ENCODE peak calls at places on chromosomes 2 and 18, in eight cellular contexts. One of them, this sample, is unnamed.
A peak's percentile ranks its signal among the peaks of the same experiment; 100 is the strongest.

GRCh38 chr2:45013229-45014015 is 4.2 kb upstream of the SIX2 start:
- DNase-seq in H9: peak; percentile 59
- DNase-seq in fibroblast of lung: no peak
- DNase-seq in trophoblast cell: no peak
- DNase-seq in OCI-LY7: no peak
- DNase-seq in HepG2: no peak
- DNase-seq in GM23248: peak; percentile 37
- DNase-seq in neural progenitor cell: peak; percentile 59
- DNase-seq in this sample: no peak

GRCh38 chr2:5743992-5744391 is 51.8 kb downstream of the SOX11 start:
- DNase-seq in GM23248: no peak
- DNase-seq in OCI-LY7: no peak
- DNase-seq in fibroblast of lung: no peak
- DNase-seq in H9: peak; percentile 56
- DNase-seq in neural progenitor cell: no peak
- DNase-seq in trophoblast cell: peak; percentile 15
- DNase-seq in HepG2: no peak
- DNase-seq in this sample: no peak

GRCh38 chr18:29849145-29849544 is 1193.4 kb downstream of the DSC3 start:
- DNase-seq in trophoblast cell: peak; percentile 4
- DNase-seq in HepG2: no peak
- DNase-seq in H9: no peak
- DNase-seq in OCI-LY7: no peak
- DNase-seq in GM23248: peak; percentile 33
- DNase-seq in neural progenitor cell: no peak
- DNase-seq in fibroblast of lung: no peak
- DNase-seq in this sample: no peak

GRCh38 chr18:46660955-46661749 is 4.1 kb upstream of the LOXHD1 start:
- DNase-seq in GM23248: peak; percentile 55
- DNase-seq in HepG2: peak; percentile 4
- DNase-seq in H9: peak; percentile 81
- DNase-seq in fibroblast of lung: peak; percentile 27
- DNase-seq in trophoblast cell: no peak
- DNase-seq in OCI-LY7: no peak
- DNase-seq in neural progenitor cell: peak; percentile 67
- DNase-seq in this sample: no peak

GRCh38 chr2:168402531-168402930 is 53.5 kb upstream of the CERS6 start:
- DNase-seq in H9: no peak
- DNase-seq in GM23248: no peak
- DNase-seq in HepG2: no peak
- DNase-seq in fibroblast of lung: no peak
- DNase-seq in neural progenitor cell: no peak
- DNase-seq in trophoblast cell: no peak
- DNase-seq in OCI-LY7: no peak
- DNase-seq in this sample: no peak

GRCh38 chr2:182301093-182301492 is 125.7 kb downstream of the PDE1A start:
- DNase-seq in trophoblast cell: no peak
- DNase-seq in H9: no peak
- DNase-seq in fibroblast of lung: peak; percentile 42
- DNase-seq in GM23248: peak; percentile 14
- DNase-seq in HepG2: no peak
- DNase-seq in OCI-LY7: no peak
- DNase-seq in neural progenitor cell: no peak
- DNase-seq in this sample: no peak

GRCh38 chr2:159053186-159054031 is 85.0 kb downstream of the TANC1 start:
- DNase-seq in HepG2: no peak
- DNase-seq in fibroblast of lung: peak; percentile 96
- DNase-seq in OCI-LY7: no peak
- DNase-seq in trophoblast cell: no peak
- DNase-seq in GM23248: peak; percentile 40
- DNase-seq in H9: no peak
- DNase-seq in neural progenitor cell: no peak
- DNase-seq in this sample: no peak

GRCh38 chr2:223460774-223461211 is 141.4 kb downstream of the SCG2 start:
- DNase-seq in HepG2: no peak
- DNase-seq in H9: no peak
- DNase-seq in trophoblast cell: peak; percentile 4
- DNase-seq in fibroblast of lung: peak; percentile 64
- DNase-seq in GM23248: peak; percentile 80
- DNase-seq in OCI-LY7: no peak
- DNase-seq in neural progenitor cell: no peak
- DNase-seq in this sample: peak; percentile 15

GRCh38 chr2:120620025-120620793 is 115.5 kb upstream of the GLI2 start:
- DNase-seq in trophoblast cell: peak; percentile 90
- DNase-seq in H9: no peak
- DNase-seq in GM23248: peak; percentile 81
- DNase-seq in fibroblast of lung: peak; percentile 66
- DNase-seq in neural progenitor cell: no peak
- DNase-seq in OCI-LY7: no peak
- DNase-seq in HepG2: no peak
- DNase-seq in this sample: peak; percentile 77

GRCh38 chr2:213227458-213227857 is 56.8 kb upstream of the SPAG16 start:
- DNase-seq in HepG2: no peak
- DNase-seq in OCI-LY7: peak; percentile 82
- DNase-seq in trophoblast cell: no peak
- DNase-seq in fibroblast of lung: no peak
- DNase-seq in GM23248: no peak
- DNase-seq in H9: no peak
- DNase-seq in neural progenitor cell: no peak
- DNase-seq in this sample: no peak

GRCh38 chr2:175600024-175600831 is 401.8 kb downstream of the LNPK start:
- DNase-seq in H9: no peak
- DNase-seq in OCI-LY7: no peak
- DNase-seq in GM23248: peak; percentile 91
- DNase-seq in neural progenitor cell: peak; percentile 44
- DNase-seq in fibroblast of lung: peak; percentile 18
- DNase-seq in trophoblast cell: peak; percentile 72
- DNase-seq in HepG2: no peak
- DNase-seq in this sample: no peak

GRCh38 chr2:71133603-71134002 is 3.2 kb downstream of the MPHOSPH10 start:
- DNase-seq in GM23248: no peak
- DNase-seq in H9: no peak
- DNase-seq in trophoblast cell: no peak
- DNase-seq in OCI-LY7: no peak
- DNase-seq in fibroblast of lung: no peak
- DNase-seq in neural progenitor cell: no peak
- DNase-seq in HepG2: no peak
- DNase-seq in this sample: no peak

GRCh38 chr2:227748079-227748478 is 2.4 kb downstream of the SCYGR8 start:
- DNase-seq in neural progenitor cell: peak; percentile 76
- DNase-seq in fibroblast of lung: no peak
- DNase-seq in GM23248: peak; percentile 13
- DNase-seq in OCI-LY7: no peak
- DNase-seq in HepG2: peak; percentile 63
- DNase-seq in trophoblast cell: peak; percentile 60
- DNase-seq in H9: peak; percentile 73
- DNase-seq in this sample: no peak

GRCh38 chr2:10972683-10973433 is 61.1 kb downstream of the KCNF1 start:
- DNase-seq in OCI-LY7: no peak
- DNase-seq in H9: no peak
- DNase-seq in HepG2: no peak
- DNase-seq in fibroblast of lung: no peak
- DNase-seq in trophoblast cell: no peak
- DNase-seq in neural progenitor cell: peak; percentile 21
- DNase-seq in GM23248: no peak
- DNase-seq in this sample: no peak

GRCh38 chr18:63169853-63170252 is 149.7 kb downstream of the BCL2 start:
- DNase-seq in OCI-LY7: no peak
- DNase-seq in fibroblast of lung: no peak
- DNase-seq in H9: no peak
- DNase-seq in HepG2: no peak
- DNase-seq in neural progenitor cell: no peak
- DNase-seq in trophoblast cell: no peak
- DNase-seq in GM23248: peak; percentile 21
- DNase-seq in this sample: no peak

DNA sequence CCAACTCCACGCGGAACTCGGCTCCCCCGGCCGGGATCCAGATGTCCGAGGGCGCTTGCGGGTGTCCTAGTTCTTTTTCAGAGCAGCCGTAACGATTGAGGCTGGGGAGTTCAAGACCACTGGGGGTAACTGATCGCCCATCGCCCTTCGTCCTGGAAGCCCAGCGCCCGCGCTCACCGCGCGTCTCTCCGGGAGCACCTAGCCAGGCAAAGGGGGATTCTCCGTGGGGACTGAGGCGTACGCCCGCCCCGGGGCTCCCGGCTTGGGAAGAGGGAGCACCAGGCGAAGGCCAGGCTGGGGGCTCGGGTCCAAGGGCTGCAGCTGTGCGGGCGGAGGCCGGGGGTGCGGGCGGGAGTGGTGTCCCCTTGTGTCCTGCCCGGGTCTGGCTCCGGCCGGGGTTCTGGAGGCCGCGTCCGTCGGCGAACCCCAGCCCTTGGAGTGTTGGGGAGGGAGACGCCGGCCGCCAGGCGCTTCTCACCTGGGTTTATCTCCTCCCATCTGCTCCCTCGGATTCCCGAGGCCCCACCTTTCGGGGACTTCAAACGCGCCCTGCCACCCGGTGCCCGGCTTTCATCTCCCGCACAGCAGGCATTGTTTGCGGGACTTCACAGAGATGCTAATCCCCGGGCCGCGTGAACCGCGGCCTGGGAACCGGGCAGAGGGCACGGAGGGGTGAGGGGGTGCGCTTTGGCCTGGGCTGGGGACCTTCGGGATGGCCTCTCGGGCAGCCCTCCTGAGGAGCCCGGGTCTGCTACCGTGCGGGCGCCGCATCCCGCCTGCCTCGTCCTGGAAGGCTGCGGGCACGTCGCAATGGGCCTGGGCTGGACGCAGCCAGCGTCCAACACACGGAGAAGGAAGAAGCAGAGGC is 4.9 kb upstream of the GBX2 start:
- DNase-seq in OCI-LY7: no peak
- DNase-seq in trophoblast cell: peak; percentile 25
- DNase-seq in H9: no peak
- DNase-seq in HepG2: peak; percentile 59
- DNase-seq in fibroblast of lung: no peak
- DNase-seq in neural progenitor cell: peak; percentile 59
- DNase-seq in GM23248: no peak
- DNase-seq in this sample: no peak
- H2AFZ ChIP-seq in OCI-LY7: no peak overlapping the region
- H2AFZ ChIP-seq in trophoblast cell: no peak overlapping the region
- H2AFZ ChIP-seq in H9: no peak overlapping the region
- H2AFZ ChIP-seq in HepG2: no peak overlapping the region
- H2AFZ ChIP-seq in fibroblast of lung: no peak overlapping the region
- H2AFZ ChIP-seq in neural progenitor cell: no peak overlapping the region
- H2AFZ ChIP-seq in GM23248: no peak overlapping the region
- H2AFZ ChIP-seq in this sample: no peak overlapping the region

GRCh38 chr18:68314403-68314802 is 400.5 kb downstream of the TMX3 start:
- DNase-seq in trophoblast cell: no peak
- DNase-seq in OCI-LY7: no peak
- DNase-seq in H9: no peak
- DNase-seq in GM23248: peak; percentile 4
- DNase-seq in neural progenitor cell: no peak
- DNase-seq in fibroblast of lung: no peak
- DNase-seq in HepG2: no peak
- DNase-seq in this sample: no peak
- H2AFZ ChIP-seq in trophoblast cell: no peak overlapping the region
- H2AFZ ChIP-seq in OCI-LY7: no peak overlapping the region
- H2AFZ ChIP-seq in H9: no peak overlapping the region
- H2AFZ ChIP-seq in GM23248: peak overlapping the region; percentile 5
- H2AFZ ChIP-seq in neural progenitor cell: no peak overlapping the region
- H2AFZ ChIP-seq in fibroblast of lung: peak overlapping the region; percentile 26
- H2AFZ ChIP-seq in HepG2: no peak overlapping the region
- H2AFZ ChIP-seq in this sample: peak overlapping the region; percentile 33

GRCh38 chr2:179594268-179595112 is 266.9 kb downstream of the ZNF385B start:
- DNase-seq in trophoblast cell: no peak
- DNase-seq in GM23248: no peak
- DNase-seq in HepG2: no peak
- DNase-seq in H9: no peak
- DNase-seq in neural progenitor cell: no peak
- DNase-seq in OCI-LY7: no peak
- DNase-seq in fibroblast of lung: no peak
- DNase-seq in this sample: no peak

GRCh38 chr2:179593323-179593722 is 268.1 kb downstream of the ZNF385B start:
- DNase-seq in neural progenitor cell: no peak
- DNase-seq in HepG2: no peak
- DNase-seq in trophoblast cell: no peak
- DNase-seq in OCI-LY7: no peak
- DNase-seq in GM23248: no peak
- DNase-seq in H9: no peak
- DNase-seq in fibroblast of lung: no peak
- DNase-seq in this sample: no peak

GRCh38 chr2:179595284-179595683 is 266.1 kb downstream of the ZNF385B start:
- DNase-seq in trophoblast cell: peak; percentile 26
- DNase-seq in fibroblast of lung: no peak
- DNase-seq in GM23248: peak; percentile 19
- DNase-seq in neural progenitor cell: peak; percentile 13
- DNase-seq in OCI-LY7: no peak
- DNase-seq in H9: peak; percentile 60
- DNase-seq in HepG2: peak; percentile 33
- DNase-seq in this sample: no peak

GRCh38 chr2:179591690-179592089 is 269.7 kb downstream of the ZNF385B start:
- DNase-seq in H9: no peak
- DNase-seq in OCI-LY7: no peak
- DNase-seq in trophoblast cell: no peak
- DNase-seq in fibroblast of lung: no peak
- DNase-seq in neural progenitor cell: no peak
- DNase-seq in GM23248: no peak
- DNase-seq in HepG2: no peak
- DNase-seq in this sample: no peak

DNA sequence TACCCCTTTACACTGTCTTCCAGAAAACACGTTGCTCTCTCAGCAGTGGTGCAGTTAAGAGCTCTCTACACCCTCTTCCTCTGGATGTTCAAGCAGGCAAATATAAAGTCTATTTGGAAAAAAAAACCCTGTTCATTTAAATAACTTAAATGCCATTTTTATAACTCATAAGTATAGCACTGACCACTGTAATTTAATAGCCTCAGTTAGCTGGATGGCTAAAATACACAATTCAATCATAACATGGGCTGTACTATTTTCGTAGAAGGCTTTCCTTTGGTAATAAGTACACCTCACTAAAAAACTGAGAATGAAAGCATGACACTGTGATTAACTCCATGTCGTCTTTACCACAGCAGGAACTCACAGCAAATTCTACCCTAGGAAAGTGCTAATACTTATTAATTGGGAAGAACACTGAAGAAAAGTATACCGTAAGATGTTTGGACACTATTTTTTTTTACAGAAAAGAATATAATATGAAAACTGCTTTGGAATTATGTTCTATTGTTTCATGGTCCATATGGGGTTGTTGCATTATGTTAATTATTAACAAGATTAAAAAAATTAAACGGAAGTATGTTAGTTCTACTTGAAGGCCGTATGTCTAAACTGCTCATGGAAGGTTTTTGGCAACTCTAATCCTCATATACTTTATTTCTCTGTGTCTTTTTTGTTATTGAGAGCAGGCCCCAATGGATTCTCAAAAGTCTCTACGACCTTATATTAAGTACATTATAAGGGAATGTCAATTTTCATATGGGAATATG is 269.1 kb downstream of the ZNF385B start:
- DNase-seq in neural progenitor cell: no peak
- DNase-seq in H9: no peak
- DNase-seq in OCI-LY7: no peak
- DNase-seq in trophoblast cell: no peak
- DNase-seq in HepG2: no peak
- DNase-seq in fibroblast of lung: peak; percentile 83
- DNase-seq in GM23248: peak; percentile 46
- DNase-seq in this sample: no peak
- H2AFZ ChIP-seq in neural progenitor cell: no peak overlapping the region
- H2AFZ ChIP-seq in H9: no peak overlapping the region
- H2AFZ ChIP-seq in OCI-LY7: no peak overlapping the region
- H2AFZ ChIP-seq in trophoblast cell: no peak overlapping the region
- H2AFZ ChIP-seq in HepG2: no peak overlapping the region
- H2AFZ ChIP-seq in fibroblast of lung: peak overlapping the region; percentile 3
- H2AFZ ChIP-seq in GM23248: peak overlapping the region; percentile 20
- H2AFZ ChIP-seq in this sample: no peak overlapping the region

GRCh38 chr2:231786917-231787292 is 660 bp downstream of the COPS7B start:
- DNase-seq in neural progenitor cell: no peak
- DNase-seq in OCI-LY7: no peak
- DNase-seq in H9: no peak
- DNase-seq in fibroblast of lung: no peak
- DNase-seq in trophoblast cell: no peak
- DNase-seq in HepG2: no peak
- DNase-seq in GM23248: peak; percentile 14
- DNase-seq in this sample: no peak
- H2AFZ ChIP-seq in neural progenitor cell: peak overlapping the region; percentile 73
- H2AFZ ChIP-seq in OCI-LY7: no peak overlapping the region
- H2AFZ ChIP-seq in H9: no peak overlapping the region
- H2AFZ ChIP-seq in fibroblast of lung: no peak overlapping the region
- H2AFZ ChIP-seq in trophoblast cell: peak overlapping the region; percentile 10
- H2AFZ ChIP-seq in HepG2: no peak overlapping the region
- H2AFZ ChIP-seq in GM23248: peak overlapping the region; percentile 92
- H2AFZ ChIP-seq in this sample: peak overlapping the region; percentile 49

This sample was measured in keratinocyte.